ENCODE peak calls at places on chromosomes 13 and 19, in five cellular contexts. F is T-helper 17 cell, D is AG09319, E is kidney tubule cell, X is iPS-NIHi11. R is an unnamed sample.
A peak's percentile ranks its signal among the peaks of the same experiment; 100 is the strongest.

GRCh38 chr19:39754544-39754943 is 16.7 kb upstream of the CLC start:
- DNase-seq in E (no peak), D (no peak), X (no peak), F (no peak), R (no peak)

GRCh38 chr13:37889102-37889501 is 19.5 kb upstream of the TRPC4 start:
- DNase-seq in F (no peak), X (no peak), E (no peak), D (no peak), R (no peak)

GRCh38 chr13:76754414-76754813 is 131.8 kb downstream of the KCTD12 start:
- DNase-seq in E (peak; percentile 22), F (no peak), D (no peak), X (no peak), R (no peak)

GRCh38 chr19:38840583-38840968 is 9.0 kb upstream of the ECH1 start:
- DNase-seq in F (no peak), X (no peak), E (no peak), D (no peak), R (no peak)

GRCh38 chr13:30872685-30873443 is 33.2 kb upstream of the MEDAG start:
- DNase-seq in D (peak; percentile 45), X (peak; percentile 59), F (no peak), E (peak; percentile 76), R (peak; percentile 82)

GRCh38 chr19:1874554-1875185 is 10.6 kb downstream of the ABHD17A start:
- DNase-seq in X (no peak), F (peak; percentile 7), D (no peak), E (no peak), R (no peak)

GRCh38 chr19:39937094-39937493 is 2.7 kb upstream of the FCGBP start:
- DNase-seq in F (no peak), X (no peak), D (no peak), E (no peak), R (no peak)

GRCh38 chr13:99465454-99465853 is 35.8 kb upstream of the TM9SF2 start:
- DNase-seq in X (no peak), D (no peak), E (no peak), F (no peak), R (no peak)

GRCh38 chr19:56155124-56155687 is 14.1 kb downstream of the ZNF444 start:
- DNase-seq in X (peak; percentile 85), E (no peak), F (no peak), D (no peak), R (no peak)

GRCh38 chr13:42990147-42990990 is 1.7 kb downstream of the EPSTI1 start:
- DNase-seq in X (no peak), E (no peak), F (no peak), D (no peak), R (peak; percentile 56)

GRCh38 chr19:40639638-40639982 is 38.4 kb downstream of the LTBP4 start:
- DNase-seq in D (no peak), E (no peak), X (no peak), F (no peak), R (no peak)

GRCh38 chr13:73450583-73450982 is 391.8 kb downstream of the KLF5 start:
- DNase-seq in F (no peak), X (no peak), D (no peak), E (peak; percentile 54), R (no peak)

GRCh38 chr13:41955605-41956004 is 5.3 kb downstream of the VWA8 start:
- DNase-seq in X (no peak), E (no peak), F (no peak), D (no peak), R (no peak)

GRCh38 chr13:36076211-36076610 is 55.0 kb downstream of the DCLK1 start:
- DNase-seq in X (no peak), E (no peak), D (no peak), F (no peak), R (no peak)

GRCh38 chr13:107678075-107678689 is 537.2 kb downstream of the LIG4 start:
- DNase-seq in F (no peak), X (no peak), D (no peak), E (peak; percentile 13), R (peak; percentile 11)

GRCh38 chr13:111211789-111212516 is 96.8 kb downstream of the ARHGEF7 start:
- DNase-seq in D (no peak), X (peak; percentile 44), F (no peak), E (no peak), R (no peak)

GRCh38 chr13:53238241-53238640 is 209.6 kb downstream of the OLFM4 start:
- DNase-seq in X (peak; percentile 14), F (no peak), E (no peak), D (no peak), R (no peak)

GRCh38 chr13:33611016-33611805 is 206.7 kb upstream of the RFC3 start:
- DNase-seq in E (peak; percentile 66), F (no peak), X (peak; percentile 38), D (peak; percentile 35), R (no peak)